ENCODE peak calls at places on chromosomes 12 and 14, in six cellular contexts. One of them, this sample, is unnamed.

GRCh38 chr12:14099994-14100393 is 118.6 kb upstream of the GRIN2B start:
- DNase-seq in stimulated activated CD4-positive, alpha-beta T cell treated with anti-CD3 and anti-CD28 coated beads, Interleukin-4, amount 100 ng/mL, for 1 hour: no peak
- DNase-seq in GM13976: no peak
- DNase-seq in RCC 7860: no peak
- DNase-seq in NCI-H774: no peak
- DNase-seq in AML-193: no peak
- DNase-seq in this sample: no peak

GRCh38 chr14:83548061-83548839 is 1981.7 kb upstream of the FLRT2 start:
- DNase-seq in NCI-H774: no peak
- DNase-seq in GM13976: no peak
- DNase-seq in stimulated activated CD4-positive, alpha-beta T cell treated with anti-CD3 and anti-CD28 coated beads, Interleukin-4, amount 100 ng/mL, for 1 hour: no peak
- DNase-seq in AML-193: no peak
- DNase-seq in RCC 7860: no peak
- DNase-seq in this sample: no peak

GRCh38 chr14:73862480-73862879 is 10.8 kb downstream of the PTGR2 start:
- DNase-seq in stimulated activated CD4-positive, alpha-beta T cell treated with anti-CD3 and anti-CD28 coated beads, Interleukin-4, amount 100 ng/mL, for 1 hour: no peak
- DNase-seq in RCC 7860: no peak
- DNase-seq in AML-193: no peak
- DNase-seq in GM13976: no peak
- DNase-seq in NCI-H774: no peak
- DNase-seq in this sample: no peak

GRCh38 chr12:114399664-114400211 is 6.2 kb downstream of the TBX5 start:
- DNase-seq in RCC 7860: no peak
- DNase-seq in stimulated activated CD4-positive, alpha-beta T cell treated with anti-CD3 and anti-CD28 coated beads, Interleukin-4, amount 100 ng/mL, for 1 hour: no peak
- DNase-seq in NCI-H774: peak; percentile 70
- DNase-seq in AML-193: no peak
- DNase-seq in GM13976: peak; percentile 28
- DNase-seq in this sample: no peak

GRCh38 chr12:53381739-53382630 is 2.0 kb downstream of the SP1 start:
- DNase-seq in NCI-H774: no peak
- DNase-seq in RCC 7860: peak; percentile 68
- DNase-seq in stimulated activated CD4-positive, alpha-beta T cell treated with anti-CD3 and anti-CD28 coated beads, Interleukin-4, amount 100 ng/mL, for 1 hour: peak; percentile 22
- DNase-seq in GM13976: peak; percentile 37
- DNase-seq in AML-193: peak; percentile 46
- DNase-seq in this sample: peak; percentile 29

GRCh38 chr14:21647380-21647779 is 6.3 kb upstream of the OR4E2 start:
- DNase-seq in GM13976: no peak
- DNase-seq in NCI-H774: no peak
- DNase-seq in RCC 7860: no peak
- DNase-seq in stimulated activated CD4-positive, alpha-beta T cell treated with anti-CD3 and anti-CD28 coated beads, Interleukin-4, amount 100 ng/mL, for 1 hour: no peak
- DNase-seq in AML-193: no peak
- DNase-seq in this sample: no peak

GRCh38 chr12:22821985-22822384 is 197.0 kb downstream of the ETNK1 start:
- DNase-seq in stimulated activated CD4-positive, alpha-beta T cell treated with anti-CD3 and anti-CD28 coated beads, Interleukin-4, amount 100 ng/mL, for 1 hour: no peak
- DNase-seq in GM13976: no peak
- DNase-seq in NCI-H774: no peak
- DNase-seq in RCC 7860: no peak
- DNase-seq in AML-193: no peak
- DNase-seq in this sample: no peak

GRCh38 chr12:123024819-123025391 is 44.4 kb downstream of the ARL6IP4 start:
- DNase-seq in RCC 7860: no peak
- DNase-seq in AML-193: no peak
- DNase-seq in GM13976: no peak
- DNase-seq in NCI-H774: peak; percentile 57
- DNase-seq in stimulated activated CD4-positive, alpha-beta T cell treated with anti-CD3 and anti-CD28 coated beads, Interleukin-4, amount 100 ng/mL, for 1 hour: no peak
- DNase-seq in this sample: no peak

This sample was measured in GM10248.